ENCODE peak calls at places on chromosomes 16 and 17, in eight cellular contexts. F is body of pancreas, Q is WERI-Rb-1, I is endothelial cell of umbilical vein, X is adrenal gland, O is heart left ventricle, D is AG04450, C is PC-3. Z is an unnamed sample.

GRCh38 chr16:15482068-15482747 is 47.8 kb downstream of the BMERB1 start:
- DNase-seq in O (peak), X (peak), D (peak), C (peak), Q (peak), F (peak), I (peak), Z (peak)

GRCh38 chr17:72613411-72614292 is 478.8 kb downstream of the SLC39A11 start:
- DNase-seq in D (no peak), C (peak), F (no peak), X (no peak), I (no peak), O (no peak), Q (no peak), Z (no peak)

GRCh38 chr17:78337244-78338109 is 22.4 kb downstream of the SOCS3 start:
- DNase-seq in Q (no peak), D (no peak), F (no peak), X (no peak), C (peak), I (no peak), O (no peak), Z (peak)

GRCh38 chr16:85303354-85303883 is 191.1 kb upstream of the CIBAR2 start:
- DNase-seq in D (no peak), F (peak), O (peak), I (peak), Q (peak), X (peak), C (no peak), Z (no peak)

GRCh38 chr17:56613131-56613530 is 19.6 kb downstream of the NOG start:
- DNase-seq in C (no peak), Q (no peak), D (no peak), F (no peak), O (no peak), X (no peak), I (no peak), Z (no peak)

GRCh38 chr17:2207815-2208515 is 95.6 kb downstream of the SMG6 start:
- DNase-seq in X (no peak), F (no peak), O (no peak), Q (no peak), I (no peak), D (no peak), C (no peak), Z (no peak)

GRCh38 chr16:4136229-4136813 is 20.1 kb upstream of the ADCY9 start:
- DNase-seq in C (peak), F (peak), Q (no peak), O (no peak), X (no peak), D (no peak), I (no peak), Z (no peak)

GRCh38 chr17:1315891-1316403 is 36.5 kb downstream of the TRARG1 start:
- DNase-seq in O (peak), Q (no peak), D (no peak), I (no peak), C (no peak), F (no peak), X (no peak), Z (peak)

GRCh38 chr17:80367510-80367909 is 47.5 kb upstream of the ENDOV start:
- DNase-seq in O (no peak), D (no peak), I (no peak), X (no peak), F (no peak), Q (no peak), C (no peak), Z (no peak)

GRCh38 chr17:50057521-50057991 is 1.6 kb downstream of the ITGA3 start:
- DNase-seq in Q (no peak), X (peak), C (no peak), O (no peak), F (peak), D (no peak), I (no peak), Z (no peak)

GRCh38 chr16:50751528-50751927 is 9.6 kb downstream of the CYLD start:
- DNase-seq in C (no peak), X (no peak), O (no peak), D (no peak), F (no peak), Q (no peak), I (no peak), Z (no peak)

GRCh38 chr17:42251115-42251514 is 25.1 kb downstream of the STAT5B start:
- DNase-seq in D (no peak), I (peak), Q (no peak), F (no peak), X (no peak), O (no peak), C (no peak), Z (no peak)

GRCh38 chr17:42247734-42248133 is 28.5 kb downstream of the STAT5B start:
- DNase-seq in C (no peak), O (no peak), F (no peak), X (peak), I (no peak), D (peak), Q (no peak), Z (no peak)

GRCh38 chr17:42246515-42246914 is 29.7 kb downstream of the STAT5B start:
- DNase-seq in D (no peak), F (peak), Q (no peak), I (no peak), O (no peak), C (no peak), X (peak), Z (no peak)

GRCh38 chr17:42249681-42250446 is 26.3 kb downstream of the STAT5B start:
- DNase-seq in F (no peak), O (no peak), I (no peak), Q (no peak), D (no peak), C (no peak), X (no peak), Z (no peak)

DNA sequence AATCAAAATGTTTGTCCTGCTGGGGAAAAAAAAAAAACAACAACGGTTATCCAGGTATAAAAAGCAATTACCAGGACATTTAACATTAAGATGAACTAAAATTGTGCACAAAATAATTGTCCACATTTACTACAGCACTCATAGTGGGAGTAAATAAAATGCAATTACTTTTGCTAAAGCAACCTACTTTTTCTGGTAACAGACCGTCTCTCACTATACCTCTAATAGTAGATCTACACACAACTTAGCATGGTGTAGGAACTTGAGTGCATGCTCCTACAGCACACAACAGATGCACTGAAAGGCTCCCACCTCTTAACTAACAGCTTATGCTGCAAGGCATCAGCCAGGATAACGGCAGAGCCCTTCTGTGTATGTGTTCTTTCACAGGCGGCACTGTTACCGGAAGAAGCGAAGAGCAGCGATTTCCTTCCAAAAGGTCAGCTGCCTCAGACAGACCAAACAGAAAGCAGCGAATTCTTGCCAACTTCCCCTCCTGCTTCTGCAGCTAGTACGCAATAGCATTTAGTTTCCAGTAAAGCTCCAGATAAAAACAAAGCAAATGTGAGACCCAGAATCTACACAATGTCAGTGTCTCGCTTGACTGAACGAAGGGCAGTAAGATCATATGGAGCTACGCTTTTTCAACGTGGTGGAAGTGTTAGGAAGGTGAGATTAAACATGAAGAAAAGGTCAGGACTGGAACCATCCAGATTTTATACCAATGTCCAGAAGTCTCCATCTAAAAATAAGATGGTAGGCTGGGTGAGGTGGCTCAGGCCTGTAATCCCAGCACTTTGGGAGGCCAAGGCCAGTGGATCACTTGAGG is 27.6 kb downstream of the STAT5B start:
- DNase-seq in F (peak), O (peak), I (peak), X (peak), D (peak), C (no peak), Q (peak), Z (peak)
- H3K4me3 ChIP-seq in F (no peak), O (peak), I (no peak), X (no peak), D (peak), C (no peak), Q (peak), Z (peak)

DNA sequence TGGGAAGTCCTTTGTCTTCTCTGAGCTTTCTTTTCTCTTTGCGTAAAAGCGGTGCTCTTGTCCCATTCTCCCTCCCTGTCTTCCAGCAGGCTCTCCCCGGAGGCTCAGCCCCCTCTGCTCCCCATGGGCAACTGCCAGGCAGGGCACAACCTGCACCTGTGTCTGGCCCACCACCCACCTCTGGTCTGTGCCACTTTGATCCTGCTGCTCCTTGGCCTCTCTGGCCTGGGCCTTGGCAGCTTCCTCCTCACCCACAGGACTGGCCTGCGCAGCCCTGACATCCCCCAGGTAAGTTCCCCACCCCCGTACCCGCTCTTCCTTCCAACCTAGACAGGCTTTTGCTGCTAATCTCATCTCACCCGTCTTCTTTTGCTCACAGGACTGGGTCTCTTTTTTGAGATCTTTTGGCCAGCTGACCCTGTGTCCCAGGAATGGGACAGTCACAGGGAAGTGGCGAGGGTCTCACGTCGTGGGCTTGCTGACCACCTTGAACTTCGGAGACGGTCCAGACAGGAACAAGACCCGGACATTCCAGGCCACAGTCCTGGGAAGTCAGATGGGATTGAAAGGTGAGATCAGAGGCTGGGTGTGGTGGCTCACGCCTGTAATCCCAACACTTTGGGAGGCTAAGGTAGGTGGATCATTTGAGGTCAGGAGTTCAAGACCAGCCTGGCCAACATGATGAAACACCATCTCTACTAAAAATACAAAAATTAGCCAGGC is 1.3 kb downstream of the TMEM219 start:
- DNase-seq in C (no peak), F (no peak), O (no peak), I (no peak), Q (no peak), D (no peak), X (peak), Z (no peak)
- H3K27ac ChIP-seq in C (no peak), F (peak), O (peak), I (no peak), Q (no peak), D (peak), X (peak), Z (peak)

GRCh38 chr17:44216674-44217073 is 2.8 kb downstream of the UBTF start:
- DNase-seq in Q (no peak), O (no peak), C (no peak), X (no peak), D (no peak), I (no peak), F (no peak), Z (no peak)
- TF ChIP-seq CTCF in Q (no peak), O (no peak), C (no peak), X (no peak), D (no peak), I (no peak), F (no peak), Z (no peak)

GRCh38 chr16:89765292-89765810 is 44.0 kb downstream of the ZNF276 start:
- DNase-seq in I (no peak), F (no peak), X (no peak), C (no peak), D (no peak), O (no peak), Q (no peak), Z (no peak)
- H3K4me3 ChIP-seq in I (no peak), F (no peak), X (no peak), C (no peak), D (no peak), O (no peak), Q (no peak), Z (no peak)

DNA sequence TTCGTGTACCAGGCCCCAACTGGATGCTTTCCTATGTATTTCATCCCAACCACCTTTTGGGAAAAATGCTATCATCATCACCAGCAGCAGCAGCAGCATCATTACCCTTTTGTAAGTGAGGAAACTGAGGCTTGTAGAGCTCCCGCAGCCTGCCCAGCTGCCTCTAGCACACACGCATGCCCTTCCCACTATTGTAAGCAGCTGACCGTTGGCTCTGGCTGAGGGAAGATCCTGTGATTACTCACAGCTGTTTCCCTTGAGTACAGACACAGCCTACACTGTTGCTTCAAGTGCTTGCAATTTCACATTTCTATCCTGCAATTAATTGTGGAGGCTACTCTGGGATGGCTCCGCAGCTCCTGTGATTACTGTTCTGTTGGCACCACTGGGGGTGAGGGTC is 180.6 kb upstream of the CACNG5 start:
- DNase-seq in Q (no peak), O (no peak), F (no peak), X (no peak), C (no peak), I (peak), D (peak), Z (no peak)
- H3K27ac ChIP-seq in Q (no peak), O (no peak), F (no peak), X (no peak), C (no peak), I (no peak), D (peak), Z (no peak)

GRCh38 chr17:3536736-3537135 is 20.9 kb downstream of the TRPV3 start:
- DNase-seq in O (no peak), D (no peak), I (no peak), Q (no peak), X (no peak), C (no peak), F (no peak), Z (no peak)

GRCh38 chr17:3532859-3533142 is 24.8 kb downstream of the TRPV3 start:
- DNase-seq in I (no peak), C (no peak), Q (no peak), F (no peak), O (no peak), X (no peak), D (no peak), Z (no peak)

GRCh38 chr17:3534881-3535252 is 22.7 kb downstream of the TRPV3 start:
- DNase-seq in O (no peak), X (peak), F (no peak), C (peak), Q (peak), D (no peak), I (no peak), Z (no peak)

GRCh38 chr17:3533752-3534151 is 23.9 kb downstream of the TRPV3 start:
- DNase-seq in O (no peak), D (no peak), X (no peak), Q (no peak), C (no peak), F (no peak), I (no peak), Z (no peak)

DNA sequence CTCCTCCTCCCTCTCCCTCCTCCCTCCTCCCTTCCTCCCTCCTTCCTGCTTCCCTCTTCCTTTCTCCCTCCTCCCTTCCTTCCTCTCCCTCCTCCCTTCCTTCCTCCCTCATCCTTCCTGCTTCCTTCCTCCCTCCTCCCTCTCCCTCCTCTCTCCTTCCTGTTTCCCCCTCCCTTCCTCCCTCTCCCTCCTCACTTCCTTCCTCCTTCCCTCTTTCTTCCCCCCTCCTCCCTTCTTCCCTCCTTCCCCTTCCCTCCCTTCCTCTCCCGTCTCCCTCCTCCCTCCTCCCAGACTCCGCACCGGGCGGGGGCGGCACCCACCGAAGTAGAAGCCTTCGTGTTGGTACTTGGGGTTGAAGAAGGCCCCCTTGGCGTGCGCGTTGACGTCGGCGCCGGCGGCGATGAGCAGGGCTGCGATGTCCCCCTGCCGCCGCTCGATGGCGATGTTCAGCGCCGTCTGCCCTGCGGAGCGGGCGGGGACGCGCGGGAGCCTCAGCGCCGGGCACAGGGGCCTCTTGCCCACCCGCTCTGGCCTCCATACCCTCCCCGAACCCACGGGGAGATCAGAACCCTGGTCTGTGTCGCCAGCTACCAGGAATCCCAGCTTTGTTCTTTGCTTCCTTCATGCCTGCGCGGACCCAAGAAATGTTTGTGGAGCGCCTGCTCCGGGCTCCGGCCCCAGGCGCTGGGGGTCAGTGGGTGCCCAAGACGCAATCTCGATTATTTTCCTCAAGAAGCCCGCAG is 22.2 kb downstream of the TRPV3 start:
- DNase-seq in X (peak), F (peak), C (peak), I (peak), O (peak), D (no peak), Q (peak), Z (no peak)
- TF ChIP-seq CTCF in X (peak), F (peak), C (peak), I (peak), O (peak), D (peak), Q (peak), Z (peak)

GRCh38 chr16:2090481-2090797 is 42.7 kb downstream of the TSC2 start:
- DNase-seq in O (no peak), I (no peak), X (no peak), Q (no peak), F (peak), D (no peak), C (no peak), Z (no peak)
- H3K4me3 ChIP-seq in O (no peak), I (no peak), X (no peak), Q (no peak), F (no peak), D (no peak), C (peak), Z (no peak)

Z was measured in coronary artery.